ENCODE peak calls at places on chromosomes 16 and 17, in nine cellular contexts. R is ACHN, G is HTR-8/SVneo, W is amygdala, J is G401, Y is RKO, K is left colon, N is activated B cell treated with CpG ODN at 0.5 μM for 24 hours, H is neural crest cell. T is an unnamed sample.

GRCh38 chr17:3916825-3917224 is 560 bp upstream of the P2RX1 start:
- DNase-seq in G (no peak), H (no peak), R (no peak), Y (no peak), N (peak), K (no peak), W (no peak), J (no peak), T (no peak)

GRCh38 chr16:57606847-57607501 is 21.5 kb upstream of the ADGRG1 start:
- DNase-seq in Y (no peak), N (no peak), R (no peak), G (no peak), W (no peak), H (no peak), K (peak), J (no peak), T (no peak)

GRCh38 chr17:17726721-17727060 is 45.4 kb downstream of the RAI1 start:
- DNase-seq in W (no peak), Y (no peak), G (no peak), K (no peak), R (no peak), H (no peak), J (no peak), N (no peak), T (no peak)

GRCh38 chr16:87608400-87608985 is 6.2 kb downstream of the JPH3 start:
- DNase-seq in K (peak), W (no peak), H (peak), N (no peak), G (peak), R (peak), J (no peak), Y (peak), T (peak)

GRCh38 chr17:45838751-45839150 is 5.9 kb upstream of the SPPL2C start:
- DNase-seq in Y (no peak), W (no peak), R (no peak), J (no peak), G (no peak), K (no peak), H (no peak), N (no peak), T (no peak)

GRCh38 chr17:71118039-71118438 is 948.7 kb downstream of the KCNJ2 start:
- DNase-seq in H (no peak), Y (no peak), G (peak), N (no peak), W (no peak), J (no peak), R (peak), K (no peak), T (no peak)

GRCh38 chr16:73047536-73048291 is at the start of gene ZFHX3:
- DNase-seq in J (no peak), H (peak), N (peak), K (peak), Y (peak), W (peak), G (no peak), R (peak), T (no peak)

GRCh38 chr16:52435573-52435972 is 111.4 kb downstream of the TOX3 start:
- DNase-seq in J (peak), K (no peak), N (no peak), H (no peak), G (no peak), W (no peak), R (no peak), Y (no peak), T (no peak)

GRCh38 chr17:29178750-29179231 is 1.4 kb downstream of the MYO18A start:
- DNase-seq in Y (no peak), G (no peak), H (no peak), K (peak), R (no peak), J (peak), N (no peak), W (no peak), T (no peak)

GRCh38 chr17:50173335-50173941 is 7.6 kb downstream of the SGCA start:
- DNase-seq in J (no peak), N (no peak), W (no peak), Y (peak), K (no peak), G (peak), R (peak), H (no peak), T (no peak)

GRCh38 chr17:44759096-44759915 is 518 bp downstream of the ADAM11 start:
- DNase-seq in N (no peak), W (no peak), R (no peak), J (no peak), K (no peak), G (peak), Y (no peak), H (peak), T (no peak)

GRCh38 chr17:2297023-2297422 is 6.6 kb downstream of the SMG6 start:
- DNase-seq in K (no peak), Y (no peak), W (no peak), J (no peak), N (no peak), H (no peak), G (no peak), R (no peak), T (no peak)

GRCh38 chr17:29560306-29560705 is 6.5 kb downstream of the ABHD15 start:
- DNase-seq in G (no peak), N (no peak), K (no peak), J (no peak), Y (no peak), W (no peak), H (no peak), R (no peak), T (no peak)

GRCh38 chr16:2884041-2884451 is 1.0 kb downstream of the FLYWCH2 start:
- DNase-seq in N (no peak), W (no peak), Y (peak), G (no peak), J (no peak), R (peak), K (no peak), H (no peak), T (no peak)

GRCh38 chr17:1604831-1605528 is 23.7 kb downstream of the SLC43A2 start:
- DNase-seq in K (no peak), Y (no peak), W (no peak), N (no peak), G (no peak), J (no peak), H (no peak), R (no peak), T (no peak)

GRCh38 chr16:31269541-31269940 is 9.8 kb downstream of the ITGAM start:
- DNase-seq in N (no peak), G (no peak), Y (no peak), W (no peak), H (no peak), R (no peak), J (no peak), K (no peak), T (no peak)

GRCh38 chr16:88643546-88643932 is 5.2 kb downstream of the IL17C start:
- DNase-seq in R (no peak), Y (no peak), J (no peak), G (no peak), H (no peak), W (no peak), N (no peak), K (no peak), T (no peak)